ENCODE peak calls at places on chromosome 5, in four cellular contexts. M is HTR-8/SVneo, B is activated T-helper 1 cell treated with Interleukin-2 at 50 U/mL for 16 hours, Y is AG08396. R is an unnamed sample.

GRCh38 chr5:176810687-176811501 is 535 bp downstream of the UNC5A start:
- DNase-seq in B (no peak), Y (no peak), M (no peak), R (no peak)

GRCh38 chr5:88256872-88257271 is 11.8 kb downstream of the TMEM161B start:
- DNase-seq in B (no peak), M (no peak), Y (no peak), R (no peak)

GRCh38 chr5:62605638-62606037 is 27.0 kb downstream of the LRRC70 start:
- DNase-seq in M (no peak), Y (no peak), B (no peak), R (no peak)

GRCh38 chr5:82019342-82020138 is 47.7 kb downstream of the ATG10 start:
- DNase-seq in B (no peak), Y (no peak), M (no peak), R (peak)

GRCh38 chr5:116564756-116565593 is 9.6 kb downstream of the SEMA6A start:
- DNase-seq in B (no peak), Y (no peak), M (no peak), R (no peak)

GRCh38 chr5:32951003-32951402 is 239.9 kb downstream of the NPR3 start:
- DNase-seq in Y (no peak), B (no peak), M (no peak), R (no peak)

GRCh38 chr5:72556351-72557146 is 49.3 kb upstream of the ZNF366 start:
- DNase-seq in M (no peak), B (no peak), Y (peak), R (peak)

GRCh38 chr5:149833116-149833827 is 103.2 kb downstream of the PPARGC1B start:
- DNase-seq in Y (no peak), M (no peak), B (no peak), R (no peak)

GRCh38 chr5:164233796-164234195 is 728.4 kb downstream of the MAT2B start:
- DNase-seq in M (no peak), B (no peak), Y (no peak), R (no peak)

GRCh38 chr5:176416123-176416924 is at the start of gene CLTB:
- DNase-seq in B (peak), Y (peak), M (peak), R (peak)

GRCh38 chr5:90888511-90889324 is 330.1 kb downstream of the ADGRV1 start:
- DNase-seq in M (no peak), B (no peak), Y (no peak), R (no peak)

GRCh38 chr5:27702339-27702820 is 664.0 kb upstream of the CDH9 start:
- DNase-seq in M (peak), B (no peak), Y (no peak), R (peak)

GRCh38 chr5:164355267-164355830 is 849.9 kb downstream of the MAT2B start:
- DNase-seq in Y (no peak), B (no peak), M (no peak), R (no peak)

GRCh38 chr5:97838214-97838613 is 655.2 kb upstream of the RIOK2 start:
- DNase-seq in M (peak), B (no peak), Y (peak), R (no peak)

GRCh38 chr5:56012281-56012963 is 17.7 kb upstream of the IL6ST start:
- DNase-seq in M (no peak), Y (peak), B (peak), R (no peak)

GRCh38 chr5:92939428-92939827 is 641.6 kb downstream of the NR2F1-AS1 start:
- DNase-seq in Y (no peak), B (no peak), M (no peak), R (no peak)

GRCh38 chr5:53478411-53479044 is 1.9 kb upstream of the FST start:
- DNase-seq in B (no peak), M (peak), Y (peak), R (peak)